ENCODE peak calls at places on chromosomes 1 and 21, in four cellular contexts. U is body of pancreas, D is sigmoid colon, G is stomach. O is an unnamed sample.

GRCh38 chr21:31682625-31683024 is 23.1 kb downstream of the SOD1 start:
- DNase-seq in G (no peak), D (no peak), U (no peak), O (no peak)

GRCh38 chr1:200302192-200302892 is 107.5 kb downstream of the ZNF281 start:
- DNase-seq in G (peak; percentile 48), U (peak; percentile 74), D (no peak), O (peak; percentile 51)

GRCh38 chr1:10251325-10252103 is 41.1 kb downstream of the KIF1B start:
- DNase-seq in U (no peak), D (no peak), G (no peak), O (no peak)

GRCh38 chr21:13827201-13827600 is 217.6 kb downstream of the POTED start:
- DNase-seq in D (no peak), G (no peak), U (no peak), O (no peak)

GRCh38 chr1:40706626-40707025 is 15.1 kb downstream of the NFYC start:
- DNase-seq in U (no peak), D (no peak), G (no peak), O (no peak)

GRCh38 chr1:114128293-114128692 is 25.4 kb downstream of the SYT6 start:
- DNase-seq in G (no peak), D (peak; percentile 53), U (no peak), O (no peak)

GRCh38 chr1:111903148-111903857 is 86.2 kb downstream of the KCND3 start:
- DNase-seq in G (no peak), U (no peak), D (no peak), O (no peak)

GRCh38 chr1:62435231-62436038 is 1.4 kb upstream of the USP1 start:
- DNase-seq in D (peak; percentile 69), G (no peak), U (peak; percentile 9), O (peak; percentile 19)

GRCh38 chr1:236950365-236950764 is 53.9 kb downstream of the MT1HL1 start:
- DNase-seq in U (no peak), G (no peak), D (no peak), O (no peak)

GRCh38 chr1:43704838-43705237 is 2.5 kb upstream of the ST3GAL3 start:
- DNase-seq in D (no peak), U (no peak), G (no peak), O (no peak)

GRCh38 chr1:167221804-167222610 is 1.3 kb downstream of the POU2F1 start:
- DNase-seq in G (peak; percentile 79), U (peak; percentile 80), D (peak; percentile 81), O (peak; percentile 80)

GRCh38 chr1:167221126-167221803 is 579 bp downstream of the POU2F1 start:
- DNase-seq in U (no peak), D (no peak), G (peak; percentile 27), O (no peak)

GRCh38 chr1:167220537-167221125 is at the start of gene POU2F1:
- DNase-seq in G (peak; percentile 100), D (peak; percentile 99), U (peak; percentile 99), O (peak; percentile 99)

GRCh38 chr1:167219194-167219593 is 1.5 kb upstream of the POU2F1 start:
- DNase-seq in U (no peak), D (no peak), G (no peak), O (no peak)

DNA sequence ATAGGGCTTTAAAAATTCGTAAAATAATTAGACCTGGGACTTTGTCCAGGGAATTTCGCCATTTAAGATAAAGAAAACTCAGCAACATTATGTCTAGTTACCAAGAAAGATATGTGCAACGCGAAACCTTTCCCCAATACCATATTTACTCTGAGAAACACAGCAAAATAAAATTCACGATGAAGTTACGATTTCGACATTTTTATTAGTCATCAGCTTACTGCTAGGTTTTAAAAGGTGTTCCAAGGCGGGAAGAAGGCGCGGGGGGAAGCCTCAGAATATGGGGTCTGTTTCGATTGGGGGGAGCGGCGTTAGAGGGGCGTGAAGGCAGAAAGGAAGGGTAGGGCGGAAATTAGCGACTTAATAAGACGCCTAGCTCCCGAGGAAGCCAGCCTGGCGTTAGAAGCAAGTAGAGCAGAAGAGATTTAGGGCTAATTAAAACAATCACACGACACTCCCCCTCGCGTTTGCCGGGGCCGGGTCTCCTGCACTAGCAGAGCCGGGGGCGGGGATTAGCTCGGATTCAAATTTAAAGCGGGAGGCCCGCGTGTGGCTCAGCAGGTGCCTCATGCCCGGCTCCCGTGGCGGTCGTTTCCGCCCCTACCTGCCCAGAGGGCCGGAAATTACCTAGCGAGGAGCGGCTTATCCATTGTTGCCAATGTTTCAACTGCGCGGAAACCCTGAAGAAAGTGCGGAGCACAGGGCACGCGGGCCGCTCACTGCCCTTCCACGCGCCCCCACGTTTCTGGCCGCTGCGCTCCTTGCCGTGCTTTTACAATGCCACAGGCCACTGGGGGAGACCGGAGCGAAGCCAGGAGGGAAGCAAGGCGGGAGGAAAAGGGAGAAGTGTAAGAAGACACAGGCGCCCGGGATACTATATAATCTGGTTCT is 795 bp upstream of the POU2F1 start:
- DNase-seq in U (peak; percentile 93), G (peak; percentile 87), D (peak; percentile 84), O (peak; percentile 93)
- TF ChIP-seq POLR2A in U (peak; percentile 80), G (no peak), D (no peak), O (peak; percentile 58)

GRCh38 chr1:985126-985525 is 3.2 kb upstream of the PERM1 start:
- DNase-seq in D (no peak), G (no peak), U (no peak), O (no peak)

GRCh38 chr1:984476-984814 is 2.6 kb upstream of the PERM1 start:
- DNase-seq in D (no peak), G (no peak), U (no peak), O (no peak)

GRCh38 chr1:981955-982558 is at the start of gene PERM1:
- DNase-seq in U (no peak), G (no peak), D (no peak), O (no peak)

GRCh38 chr1:982765-983436 is 1.0 kb upstream of the PERM1 start:
- DNase-seq in G (no peak), U (no peak), D (no peak), O (no peak)

DNA sequence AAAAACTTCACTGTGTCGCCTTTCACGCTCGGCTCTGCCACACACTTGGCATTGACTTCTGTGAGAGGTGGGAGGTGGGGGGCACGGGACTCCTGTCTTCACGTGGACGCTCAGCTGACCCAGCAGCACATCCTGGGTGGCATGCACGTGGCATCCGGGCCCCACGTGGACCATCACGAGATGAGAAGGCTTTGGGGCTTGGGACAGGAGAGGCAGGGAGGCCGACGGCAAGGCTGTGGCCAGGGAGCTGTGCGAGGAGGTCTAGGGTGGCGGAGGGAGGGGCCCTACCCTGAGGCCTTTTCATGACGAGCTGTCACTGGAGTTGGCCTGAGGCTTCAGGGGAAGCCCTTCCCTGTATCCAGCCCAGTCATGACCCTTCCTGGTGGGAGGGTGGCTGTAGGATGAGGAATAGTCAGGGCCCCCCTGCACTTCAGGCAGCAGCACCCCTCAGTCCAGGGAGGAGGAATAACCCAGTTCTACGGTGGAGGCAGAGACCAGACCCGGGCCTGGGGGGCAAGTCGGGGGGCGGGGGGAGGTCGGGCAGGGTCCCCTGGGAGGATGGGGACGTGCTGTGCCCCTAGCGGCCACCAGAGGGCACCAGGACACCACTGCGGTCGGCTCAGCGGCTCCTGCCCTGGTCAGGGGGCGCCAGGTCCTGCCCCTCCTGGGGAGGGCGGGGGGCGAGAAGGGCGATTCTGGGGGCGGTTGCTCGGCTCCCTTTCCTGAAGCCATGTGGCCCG is 2.0 kb upstream of the PERM1 start:
- DNase-seq in G (peak; percentile 53), U (peak; percentile 65), D (peak; percentile 71), O (peak; percentile 51)
- H3K4me3 ChIP-seq in G (peak overlapping the region; percentile 19), U (no peak overlapping the region), D (no peak overlapping the region), O (no peak overlapping the region)

GRCh38 chr1:175192630-175193338 is at the start of gene KIAA0040:
- DNase-seq in U (peak; percentile 89), D (peak; percentile 90), G (peak; percentile 81), O (peak; percentile 83)
- TF ChIP-seq POLR2A in U (peak; percentile 90), D (no peak), G (no peak), O (peak; percentile 72)

DNA sequence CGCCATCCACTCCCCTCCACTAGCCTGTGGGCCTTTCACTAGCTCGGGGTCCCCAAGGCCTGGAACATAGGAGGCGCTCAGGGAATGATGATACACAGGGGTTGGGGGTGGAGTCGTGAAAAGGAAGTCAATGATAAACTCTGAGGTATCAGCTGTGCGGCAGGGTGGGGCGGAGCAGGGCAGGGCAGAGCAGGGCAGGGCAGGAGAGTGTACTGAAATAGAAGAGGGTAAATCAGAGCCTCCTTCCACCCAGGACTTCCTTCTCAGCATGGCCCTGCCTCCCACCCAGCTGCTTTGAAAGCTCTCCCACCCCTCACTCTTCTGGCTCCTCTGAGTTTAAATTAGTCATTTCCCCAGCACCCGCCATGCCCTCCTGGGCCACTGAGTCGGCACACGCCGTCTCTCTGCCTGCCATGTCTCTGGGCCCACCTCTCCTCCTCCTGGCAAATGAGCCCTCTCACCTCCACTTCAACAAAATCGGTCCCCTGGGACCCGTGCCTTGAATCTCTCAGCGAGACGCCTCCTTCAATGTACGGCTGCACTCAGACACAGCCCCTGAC is 16.9 kb downstream of the CAPZB start:
- DNase-seq in G (peak; percentile 75), D (no peak), U (peak; percentile 30), O (peak; percentile 93)
- H3K4me3 ChIP-seq in G (no peak overlapping the region), D (no peak overlapping the region), U (no peak overlapping the region), O (peak overlapping the region; percentile 12)

DNA sequence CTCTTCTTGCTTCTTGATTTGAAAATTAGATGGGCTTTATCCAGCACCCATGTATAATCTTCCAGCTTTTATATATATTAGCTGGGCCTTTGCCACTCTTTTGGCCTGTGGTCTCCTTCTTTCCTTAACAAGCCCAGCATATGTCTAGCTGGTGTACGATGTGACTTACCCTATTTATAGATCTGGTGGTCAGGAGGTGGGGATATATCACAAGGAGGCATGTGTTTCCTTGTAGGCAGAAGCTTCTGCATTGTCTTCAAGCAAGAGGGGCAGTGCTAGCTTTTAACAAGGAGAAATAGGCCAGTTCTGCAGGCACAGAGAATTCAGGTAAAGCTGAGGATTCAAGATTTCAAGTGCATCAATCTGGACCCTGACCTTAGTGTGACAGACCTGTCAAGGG is 38.0 kb upstream of the DNASE2B start:
- DNase-seq in U (no peak), D (no peak), G (no peak), O (no peak)
- TF ChIP-seq POLR2A in U (no peak), D (no peak), G (no peak), O (no peak)

GRCh38 chr1:1014896-1015681 is 1.8 kb downstream of the ISG15 start:
- DNase-seq in D (no peak), G (no peak), U (no peak), O (peak; percentile 19)
- H3K4me3 ChIP-seq in D (peak overlapping the region; percentile 55), G (no peak overlapping the region), U (no peak overlapping the region), O (no peak overlapping the region)

O was measured in transverse colon.